ENCODE peak calls at places on chromosomes 11 and 22, in four cellular contexts. V is HepG2, C is WTC11, S is endothelial cell of umbilical vein. R is an unnamed sample.

GRCh38 chr11:12761029-12761428 is 86.8 kb downstream of the TEAD1 start:
- DNase-seq in V (no peak), C (no peak), S (peak), R (no peak)

GRCh38 chr11:61777234-61778090 is 14.9 kb downstream of the TMEM258 start:
- DNase-seq in V (no peak), C (peak), S (peak), R (peak)

GRCh38 chr22:17271711-17272451 is 52.6 kb upstream of the ADA2 start:
- DNase-seq in V (no peak), C (no peak), S (no peak), R (no peak)

GRCh38 chr11:35838071-35838470 is 105.8 kb upstream of the LDLRAD3 start:
- DNase-seq in C (no peak), V (no peak), S (no peak), R (no peak)

GRCh38 chr11:75532200-75532972 is 6.6 kb upstream of the GDPD5 start:
- DNase-seq in C (peak), S (peak), V (peak), R (peak)

GRCh38 chr22:20550057-20550817 is 42.8 kb downstream of the MED15 start:
- DNase-seq in C (no peak), V (no peak), S (no peak), R (no peak)

GRCh38 chr22:30015229-30015797 is 65.0 kb upstream of the HORMAD2 start:
- DNase-seq in S (no peak), V (no peak), C (no peak), R (no peak)

GRCh38 chr22:20245577-20246367 is 22.3 kb downstream of the RTN4R start:
- DNase-seq in S (no peak), C (no peak), V (no peak), R (no peak)

GRCh38 chr11:45848654-45849081 is 1.4 kb downstream of the CRY2 start:
- DNase-seq in V (peak), C (no peak), S (no peak), R (no peak)

GRCh38 chr22:49638788-49639187 is 188.9 kb downstream of the BRD1 start:
- DNase-seq in S (peak), C (no peak), V (peak), R (no peak)

GRCh38 chr22:49320714-49321476 is 506.8 kb downstream of the BRD1 start:
- DNase-seq in C (no peak), V (no peak), S (no peak), R (peak)

GRCh38 chr11:119315139-119316016 is 1.6 kb downstream of the MCAM start:
- DNase-seq in S (peak), C (peak), V (no peak), R (peak)

GRCh38 chr11:126115820-126116319 is 53.2 kb upstream of the CDON start:
- DNase-seq in C (no peak), S (peak), V (peak), R (no peak)

GRCh38 chr11:128745296-128746183 is 51.7 kb downstream of the FLI1 start:
- DNase-seq in S (peak), C (no peak), V (no peak), R (no peak)

GRCh38 chr11:88421530-88421929 is 84.0 kb upstream of the CTSC start:
- DNase-seq in C (no peak), V (no peak), S (no peak), R (no peak)

GRCh38 chr11:74691755-74692154 is 39.5 kb downstream of the CHRDL2 start:
- DNase-seq in C (no peak), S (no peak), V (no peak), R (no peak)

GRCh38 chr11:124707813-124708212 is 31.9 kb upstream of the NRGN start:
- DNase-seq in V (no peak), C (no peak), S (no peak), R (no peak)

GRCh38 chr11:112211556-112211955 is 14.7 kb upstream of the PTS start:
- DNase-seq in C (no peak), V (no peak), S (no peak), R (no peak)

GRCh38 chr11:126359431-126360048 is 4.1 kb downstream of the ST3GAL4 start:
- DNase-seq in S (no peak), C (no peak), V (no peak), R (no peak)

GRCh38 chr22:45717787-45718186 is 46.2 kb downstream of the ATXN10 start:
- DNase-seq in C (no peak), V (no peak), S (no peak), R (no peak)

GRCh38 chr11:92122561-92122960 is 102.1 kb upstream of the FAT3 start:
- DNase-seq in V (no peak), C (no peak), S (no peak), R (no peak)

GRCh38 chr11:22982903-22983302 is 122.6 kb upstream of the CCDC179 start:
- DNase-seq in V (no peak), C (no peak), S (no peak), R (no peak)

DNA sequence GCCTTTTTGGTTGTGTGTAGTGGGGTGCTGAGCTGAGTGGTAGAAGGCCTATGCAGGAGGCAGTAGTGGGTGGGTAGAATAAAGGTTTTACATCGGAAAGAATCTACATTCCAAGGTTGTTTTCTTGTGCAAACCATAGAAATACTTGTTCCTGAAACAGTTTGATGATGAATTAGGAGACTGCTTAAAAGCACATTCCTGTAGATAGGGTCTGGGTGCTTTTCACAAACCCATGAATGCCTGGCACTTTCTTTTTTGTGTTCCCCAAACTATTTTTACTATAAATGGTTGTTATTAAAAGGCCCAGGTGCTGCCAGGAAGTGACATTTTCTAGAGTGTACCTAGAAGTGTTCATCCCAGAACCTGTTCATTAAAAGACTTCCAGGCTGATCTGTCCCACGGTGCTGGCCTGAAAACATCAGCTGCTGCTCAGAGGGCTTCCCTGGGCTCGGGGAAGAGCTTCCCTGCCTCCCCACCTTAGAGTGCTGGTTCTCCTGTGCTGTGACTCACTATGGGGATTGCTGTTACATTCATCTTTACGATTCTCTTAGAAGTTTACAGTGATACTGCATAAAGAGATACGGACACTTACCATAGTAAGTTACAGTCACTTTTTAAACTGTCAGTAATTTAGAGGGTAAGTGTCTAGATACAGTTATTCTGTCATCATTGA is 27.9 kb downstream of the PPFIA1 start:
- DNase-seq in C (no peak), S (no peak), V (no peak), R (no peak)
- TF ChIP-seq JUN in C (no peak), S (no peak), V (no peak), R (no peak)

DNA sequence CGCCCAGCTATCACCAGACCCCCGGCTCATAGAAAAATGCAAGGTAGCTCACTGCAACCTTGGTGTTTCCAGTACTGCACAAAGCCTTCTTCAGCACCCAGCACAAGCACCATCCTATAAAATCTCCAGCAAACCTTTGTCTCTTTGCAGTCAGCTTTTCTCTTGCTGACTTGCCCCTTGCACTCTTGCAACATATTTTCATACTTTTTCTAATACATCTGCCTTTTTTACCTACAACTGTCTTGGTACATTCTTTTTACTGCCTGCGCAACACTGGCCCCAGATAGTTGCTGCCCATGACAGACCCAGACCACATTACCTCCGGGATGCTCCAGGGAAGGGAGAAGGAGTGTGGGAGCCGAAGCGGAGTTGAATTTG is 142.4 kb downstream of the MPPED1 start:
- DNase-seq in V (no peak), S (no peak), C (no peak), R (no peak)
- TF ChIP-seq JUN in V (no peak), S (no peak), C (no peak), R (no peak)

DNA sequence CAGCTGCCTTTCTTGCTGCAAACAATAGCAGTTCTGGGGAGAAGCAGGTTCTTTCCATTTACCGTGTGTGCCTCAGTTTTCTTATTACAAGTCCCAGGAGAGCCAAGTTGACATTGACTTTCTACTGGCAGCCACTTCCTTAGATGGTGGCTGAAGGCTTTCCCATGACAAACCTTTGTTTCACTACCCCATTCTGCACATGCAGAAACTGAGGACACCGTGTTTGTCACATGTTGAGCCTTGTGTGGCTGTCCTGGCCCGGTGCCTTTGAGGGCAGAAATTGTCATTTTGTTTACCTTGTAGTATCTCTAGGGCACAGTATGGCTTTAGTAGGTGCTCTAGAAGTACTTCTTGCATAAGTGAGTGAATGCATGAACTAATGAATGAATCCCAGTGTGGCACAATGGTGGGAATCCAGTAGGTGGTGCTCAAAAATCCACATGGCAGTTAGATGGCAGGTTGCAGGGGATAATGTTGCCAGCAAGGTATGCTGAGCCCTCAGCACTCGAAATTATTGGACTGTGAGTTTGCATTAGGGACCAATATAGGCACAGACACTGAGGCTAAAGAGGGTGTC is 101.6 kb downstream of the CSNK2A3 start:
- DNase-seq in C (no peak), S (no peak), V (no peak), R (no peak)
- TF ChIP-seq JUN in C (no peak), S (no peak), V (no peak), R (no peak)

DNA sequence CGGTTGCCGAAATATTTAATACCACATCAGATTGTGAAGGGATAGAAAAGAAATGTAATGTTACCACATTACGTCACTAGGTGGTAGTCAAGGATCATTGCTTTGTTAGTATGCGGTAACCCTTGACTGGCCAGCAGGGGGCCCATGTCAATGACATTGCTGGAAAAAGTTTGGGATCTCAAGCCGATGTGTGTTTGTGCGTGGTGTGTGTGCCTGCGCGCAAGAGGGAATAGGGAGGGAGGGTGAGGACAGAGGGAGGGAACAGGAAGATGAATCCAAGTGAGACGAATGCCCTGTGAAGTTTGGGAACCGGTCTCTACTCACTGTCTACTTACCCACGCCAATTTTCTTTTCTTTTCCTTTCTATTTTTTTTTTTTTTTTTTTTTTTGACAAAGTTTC is 10.7 kb upstream of the MRGPRX2 start:
- DNase-seq in S (peak), V (peak), C (peak), R (peak)
- TF ChIP-seq JUN in S (peak), V (no peak), C (no peak), R (no peak)

DNA sequence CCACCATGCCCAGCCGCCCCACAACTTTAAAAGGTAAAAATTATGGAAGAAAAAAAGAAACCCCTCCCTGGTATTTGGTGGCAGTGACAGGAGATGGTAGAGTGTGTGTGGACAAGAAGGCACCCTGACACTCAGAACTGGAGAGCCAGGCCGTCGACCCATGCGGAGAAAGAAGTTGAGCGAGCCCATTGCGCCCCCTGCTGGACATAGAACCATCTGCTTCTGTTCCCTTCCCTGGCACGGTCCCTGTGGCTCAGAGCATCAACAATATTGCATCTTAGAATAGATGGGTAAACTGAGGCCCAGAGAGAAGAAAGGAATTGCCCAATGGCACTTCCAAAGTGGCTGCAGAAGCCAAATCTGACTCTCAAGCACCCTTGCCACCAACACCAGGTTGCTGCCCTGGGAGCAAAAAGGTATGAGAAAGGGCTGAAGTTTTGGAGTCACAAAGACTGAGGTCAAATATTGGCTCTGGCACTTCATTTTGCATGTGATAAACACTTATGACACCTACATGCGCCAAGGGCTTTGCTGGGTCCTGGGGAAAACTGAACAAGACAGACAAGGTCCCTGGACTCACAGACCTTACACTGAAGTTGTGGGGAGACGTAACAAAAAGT is 8.6 kb downstream of the MRPL11 start:
- DNase-seq in S (peak), V (peak), C (peak), R (peak)
- TF ChIP-seq JUN in S (no peak), V (no peak), C (no peak), R (no peak)

R was measured in H1.